ENCODE peak calls at places on chromosomes 5 and 9, in six cellular contexts. U is GM12891, J is HepG2, Z is GM12878, P is K562, G is H1. D is an unnamed sample.

GRCh38 chr5:170467000-170467707 is 36.7 kb upstream of the KCNIP1 start:
- DNase-seq in Z (no peak), J (no peak), G (peak; percentile 17), P (no peak), U (no peak), D (no peak)

GRCh38 chr5:161312882-161313281 is 233.6 kb downstream of the GABRB2 start:
- DNase-seq in G (no peak), P (no peak), U (no peak), J (no peak), Z (no peak), D (no peak)

GRCh38 chr5:57675236-57675635 is 192.6 kb upstream of the ACTBL2 start:
- DNase-seq in J (no peak), Z (no peak), P (no peak), G (no peak), U (no peak), D (no peak)

GRCh38 chr5:2738156-2738699 is 13.2 kb downstream of the IRX2 start:
- DNase-seq in J (no peak), G (no peak), Z (no peak), P (no peak), U (no peak), D (no peak)

GRCh38 chr5:64502181-64502580 is 3.6 kb upstream of the RGS7BP start:
- DNase-seq in P (no peak), G (no peak), Z (no peak), U (no peak), J (no peak), D (no peak)

GRCh38 chr5:111820072-111820471 is 63.1 kb upstream of the NREP start:
- DNase-seq in P (no peak), U (no peak), J (peak; percentile 11), G (no peak), Z (no peak), D (no peak)

GRCh38 chr5:174935854-174936474 is 211.6 kb downstream of the MSX2 start:
- DNase-seq in J (peak; percentile 37), U (peak; percentile 39), G (peak; percentile 90), P (peak; percentile 68), Z (no peak), D (peak; percentile 18)

GRCh38 chr5:88883059-88883565 is at the start of gene MEF2C:
- DNase-seq in J (no peak), P (peak; percentile 89), U (no peak), G (peak; percentile 62), Z (no peak), D (peak; percentile 33)

GRCh38 chr9:7315746-7316457 is 483.7 kb downstream of the DMAC1 start:
- DNase-seq in P (no peak), G (no peak), U (no peak), J (no peak), Z (no peak), D (no peak)

GRCh38 chr5:123545506-123545905 is 33.5 kb downstream of the CSNK1G3 start:
- DNase-seq in J (no peak), Z (no peak), P (peak; percentile 28), G (no peak), U (no peak), D (no peak)

GRCh38 chr5:81980598-81981260 is 8.9 kb downstream of the ATG10 start:
- DNase-seq in G (no peak), U (no peak), P (no peak), Z (no peak), J (no peak), D (no peak)

DNA sequence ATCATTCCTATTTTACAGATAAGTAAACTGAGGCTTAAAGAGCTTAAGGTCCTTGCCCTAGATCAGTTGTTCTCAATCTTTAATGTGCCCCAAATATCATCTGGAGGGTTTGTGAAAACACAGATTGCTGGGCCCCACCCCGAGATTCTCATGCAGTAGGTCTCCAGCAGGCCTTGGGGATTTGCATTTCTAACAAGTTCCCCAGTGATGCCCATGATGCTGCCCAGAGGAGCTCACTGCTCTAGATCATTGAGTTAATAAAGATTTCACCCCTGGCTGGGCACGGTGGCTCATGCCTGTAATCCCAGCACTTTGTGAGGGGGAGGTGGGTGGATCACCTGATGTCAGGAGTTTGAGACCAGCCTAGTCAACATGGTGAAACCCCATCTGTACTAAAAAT is 42.8 kb upstream of the RAD23B start:
- DNase-seq in J (no peak), G (no peak), Z (no peak), P (no peak), U (no peak), D (no peak)
- TF ChIP-seq POLR2AphosphoS5 in J (no peak), G (no peak), Z (no peak), P (no peak), U (no peak), D (no peak)

GRCh38 chr5:116738270-116738947 is 163.8 kb upstream of the SEMA6A start:
- DNase-seq in P (no peak), J (no peak), U (no peak), Z (no peak), G (no peak), D (no peak)
- TF ChIP-seq TAF1 in P (no peak), J (no peak), U (no peak), Z (no peak), G (no peak), D (no peak)

GRCh38 chr9:95237336-95237735 is 80.2 kb downstream of the FANCC start:
- DNase-seq in J (no peak), U (no peak), P (no peak), G (no peak), Z (no peak), D (no peak)
- TF ChIP-seq POLR2A in J (no peak), U (no peak), P (no peak), G (no peak), Z (no peak), D (no peak)

GRCh38 chr5:178465861-178466288 is 124.3 kb downstream of the COL23A1 start:
- DNase-seq in Z (no peak), J (no peak), P (no peak), U (no peak), G (no peak), D (no peak)

GRCh38 chr5:178466342-178466741 is 123.9 kb downstream of the COL23A1 start:
- DNase-seq in G (no peak), P (no peak), U (no peak), J (no peak), Z (no peak), D (no peak)

GRCh38 chr5:178468196-178468685 is 122.0 kb downstream of the COL23A1 start:
- DNase-seq in Z (no peak), P (no peak), G (no peak), J (no peak), U (no peak), D (no peak)

GRCh38 chr5:178469011-178469974 is 120.9 kb downstream of the COL23A1 start:
- DNase-seq in P (no peak), G (no peak), Z (no peak), U (no peak), J (no peak), D (no peak)

GRCh38 chr5:178467261-178468195 is 122.7 kb downstream of the COL23A1 start:
- DNase-seq in J (no peak), U (no peak), G (no peak), P (no peak), Z (no peak), D (no peak)
- TF ChIP-seq POLR2AphosphoS5 in J (no peak), U (no peak), G (no peak), P (no peak), Z (no peak), D (no peak)

GRCh38 chr5:10578869-10579268 is 15.0 kb downstream of the ANKRD33B start:
- DNase-seq in P (no peak), G (no peak), Z (peak; percentile 79), U (no peak), J (no peak), D (no peak)

GRCh38 chr5:10577371-10578291 is 13.8 kb downstream of the ANKRD33B start:
- DNase-seq in Z (no peak), J (no peak), U (no peak), P (no peak), G (no peak), D (no peak)

GRCh38 chr5:10578292-10578663 is 14.4 kb downstream of the ANKRD33B start:
- DNase-seq in J (no peak), P (no peak), G (no peak), Z (no peak), U (no peak), D (no peak)

GRCh38 chr5:10576121-10576789 is 12.4 kb downstream of the ANKRD33B start:
- DNase-seq in J (no peak), Z (no peak), U (no peak), P (no peak), G (no peak), D (no peak)

GRCh38 chr5:10576790-10577189 is 12.9 kb downstream of the ANKRD33B start:
- DNase-seq in Z (no peak), G (no peak), P (no peak), J (no peak), U (no peak), D (no peak)
- TF ChIP-seq TAF1 in Z (no peak), G (no peak), P (no peak), J (no peak), U (no peak), D (no peak)

DNA sequence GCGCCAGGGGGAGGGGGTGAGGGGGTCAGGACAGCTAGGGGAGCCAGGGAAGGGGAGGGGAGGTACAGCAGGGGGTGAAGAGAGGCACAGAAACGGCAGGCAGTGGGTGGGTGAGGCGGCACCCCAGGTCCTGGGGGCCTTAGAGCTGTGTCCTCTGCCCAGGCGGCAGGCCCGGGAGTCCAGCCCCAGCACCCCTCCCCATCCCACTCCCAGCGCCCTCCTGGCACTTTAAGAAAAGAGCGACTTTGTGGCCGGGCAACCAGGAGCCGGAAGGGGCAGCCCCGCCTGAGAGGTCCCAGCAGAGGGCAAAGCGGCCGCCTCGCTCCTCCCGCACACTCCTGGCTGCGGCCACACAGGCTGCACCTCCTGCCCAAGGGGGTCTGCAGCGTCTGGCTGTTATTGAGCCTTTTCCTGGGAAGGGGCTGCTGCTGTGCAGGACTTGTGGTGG is 42.6 kb downstream of the NACC2 start:
- DNase-seq in G (no peak), Z (no peak), U (peak; percentile 14), J (peak; percentile 15), P (no peak), D (no peak)
- TF ChIP-seq POLR2A in G (no peak), Z (no peak), U (no peak), J (no peak), P (no peak), D (no peak)

GRCh38 chr5:33831041-33831440 is 60.7 kb downstream of the ADAMTS12 start:
- DNase-seq in G (no peak), J (no peak), U (no peak), Z (no peak), P (no peak), D (no peak)

GRCh38 chr5:33834334-33834733 is 57.5 kb downstream of the ADAMTS12 start:
- DNase-seq in J (no peak), U (no peak), Z (no peak), P (no peak), G (no peak), D (no peak)

GRCh38 chr5:33829430-33829829 is 62.4 kb downstream of the ADAMTS12 start:
- DNase-seq in U (no peak), G (no peak), J (no peak), P (no peak), Z (no peak), D (no peak)

GRCh38 chr5:33832904-33833575 is 58.8 kb downstream of the ADAMTS12 start:
- DNase-seq in G (no peak), J (no peak), Z (no peak), P (no peak), U (no peak), D (no peak)

DNA sequence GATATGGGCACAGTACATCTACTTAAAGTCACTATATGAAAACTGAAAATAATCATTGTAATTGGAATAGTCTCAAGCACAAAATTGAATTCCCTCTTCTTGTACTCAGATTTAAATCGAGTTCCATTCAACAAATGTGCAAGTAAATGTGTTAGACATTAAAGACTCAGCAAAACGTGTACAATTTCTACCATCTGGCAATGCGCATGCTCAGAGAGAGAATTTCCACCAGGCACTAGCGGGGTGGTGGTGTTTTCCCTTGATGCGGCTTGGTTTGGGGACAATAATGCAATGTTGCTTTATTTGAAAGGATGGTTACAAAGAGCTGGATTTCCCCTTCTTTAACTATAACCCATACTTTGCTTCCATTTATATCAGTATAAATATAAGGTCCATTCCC is 59.4 kb downstream of the ADAMTS12 start:
- DNase-seq in U (no peak), Z (no peak), G (no peak), J (no peak), P (no peak), D (no peak)
- TF ChIP-seq POLR2AphosphoS5 in U (no peak), Z (no peak), G (no peak), J (no peak), P (no peak), D (no peak)